ENCODE peak calls at places on chromosome 13, in five cellular contexts. G is lower leg skin, X is esophagus muscularis mucosa, Z is LNCaP clone FGC, M is ascending aorta. H is an unnamed sample.

GRCh38 chr13:32581177-32581786 is 5.0 kb upstream of the PDS5B start:
- DNase-seq in G (no peak), X (no peak), Z (no peak), M (no peak), H (no peak)

GRCh38 chr13:102597029-102598015 is 536 bp downstream of the TPP2 start:
- DNase-seq in G (peak), X (no peak), Z (no peak), M (no peak), H (peak)

GRCh38 chr13:93375491-93375890 is 148.9 kb downstream of the GPC6 start:
- DNase-seq in G (no peak), X (no peak), Z (peak), M (no peak), H (no peak)

GRCh38 chr13:41352935-41353801 is 42.1 kb downstream of the NAA16 start:
- DNase-seq in G (peak), X (no peak), Z (no peak), M (no peak), H (no peak)

GRCh38 chr13:100694722-100695644 is 20.4 kb upstream of the TMTC4 start:
- DNase-seq in G (no peak), X (no peak), Z (no peak), M (no peak), H (peak)

GRCh38 chr13:37106642-37107041 is 1.2 kb upstream of the CSNK1A1L start:
- DNase-seq in G (no peak), X (no peak), Z (no peak), M (no peak), H (no peak)

GRCh38 chr13:84917252-84917878 is 881.9 kb downstream of the SLITRK6 start:
- DNase-seq in G (no peak), X (no peak), Z (peak), M (no peak), H (no peak)

GRCh38 chr13:76380436-76381065 is 505.7 kb downstream of the KCTD12 start:
- DNase-seq in G (no peak), X (no peak), Z (no peak), M (no peak), H (no peak)

GRCh38 chr13:59744747-59745394 is 418.9 kb downstream of the DIAPH3 start:
- DNase-seq in G (no peak), X (no peak), Z (no peak), M (no peak), H (no peak)

GRCh38 chr13:50543767-50544166 is 299.7 kb downstream of the DLEU7 start:
- DNase-seq in G (no peak), X (no peak), Z (no peak), M (no peak), H (no peak)

GRCh38 chr13:98706446-98707110 is 45.9 kb downstream of the SLC15A1 start:
- DNase-seq in G (no peak), X (no peak), Z (peak), M (no peak), H (no peak)

GRCh38 chr13:101845501-101846012 is 393.1 kb downstream of the ITGBL1 start:
- DNase-seq in G (no peak), X (no peak), Z (no peak), M (no peak), H (no peak)

GRCh38 chr13:110136660-110137585 is 170.0 kb downstream of the COL4A1 start:
- DNase-seq in G (peak), X (peak), Z (no peak), M (no peak), H (no peak)

GRCh38 chr13:111505175-111505777 is 184.8 kb downstream of the TEX29 start:
- DNase-seq in G (no peak), X (no peak), Z (no peak), M (no peak), H (no peak)

GRCh38 chr13:110890279-110891150 is 24.4 kb downstream of the ANKRD10 start:
- DNase-seq in G (no peak), X (no peak), Z (no peak), M (no peak), H (no peak)

GRCh38 chr13:100811906-100812305 is 137.3 kb upstream of the TMTC4 start:
- DNase-seq in G (no peak), X (no peak), Z (no peak), M (no peak), H (no peak)

GRCh38 chr13:83286737-83287136 is 595.5 kb downstream of the SLITRK1 start:
- DNase-seq in G (no peak), X (no peak), Z (no peak), M (no peak), H (no peak)

GRCh38 chr13:109576331-109576813 is 210.0 kb downstream of the IRS2 start:
- DNase-seq in G (no peak), X (no peak), Z (peak), M (no peak), H (no peak)

GRCh38 chr13:95541911-95542484 is 10.5 kb upstream of the CLDN10 start:
- DNase-seq in G (no peak), X (no peak), Z (no peak), M (no peak), H (no peak)

GRCh38 chr13:82330499-82330898 is 1551.8 kb downstream of the SLITRK1 start:
- DNase-seq in G (no peak), X (no peak), Z (no peak), M (no peak), H (no peak)

GRCh38 chr13:23510979-23511735 is 59.1 kb upstream of the TNFRSF19 start:
- DNase-seq in G (no peak), X (no peak), Z (peak), M (no peak), H (peak)

GRCh38 chr13:111217661-111218060 is 102.6 kb downstream of the ARHGEF7 start:
- DNase-seq in G (no peak), X (no peak), Z (no peak), M (no peak), H (no peak)

GRCh38 chr13:114212096-114212495 is 22.6 kb upstream of the CDC16 start:
- DNase-seq in G (no peak), X (no peak), Z (no peak), M (no peak), H (no peak)

GRCh38 chr13:91922969-91923592 is 524.7 kb downstream of the GPC5 start:
- DNase-seq in G (no peak), X (no peak), Z (no peak), M (no peak), H (peak)

GRCh38 chr13:32530841-32531253 is 7.7 kb downstream of the N4BP2L2 start:
- DNase-seq in G (no peak), X (no peak), Z (no peak), M (no peak), H (no peak)

GRCh38 chr13:90415902-90416301 is 931.6 kb upstream of the MIR17HG start:
- DNase-seq in G (no peak), X (no peak), Z (no peak), M (no peak), H (no peak)

GRCh38 chr13:24271611-24272451 is 37.5 kb upstream of the C1QTNF9 start:
- DNase-seq in G (peak), X (peak), Z (peak), M (no peak), H (no peak)

GRCh38 chr13:33945477-33945876 is 127.5 kb downstream of the RFC3 start:
- DNase-seq in G (no peak), X (no peak), Z (no peak), M (no peak), H (no peak)

GRCh38 chr13:33855371-33855895 is 37.5 kb downstream of the RFC3 start:
- DNase-seq in G (no peak), X (no peak), Z (no peak), M (no peak), H (no peak)

DNA sequence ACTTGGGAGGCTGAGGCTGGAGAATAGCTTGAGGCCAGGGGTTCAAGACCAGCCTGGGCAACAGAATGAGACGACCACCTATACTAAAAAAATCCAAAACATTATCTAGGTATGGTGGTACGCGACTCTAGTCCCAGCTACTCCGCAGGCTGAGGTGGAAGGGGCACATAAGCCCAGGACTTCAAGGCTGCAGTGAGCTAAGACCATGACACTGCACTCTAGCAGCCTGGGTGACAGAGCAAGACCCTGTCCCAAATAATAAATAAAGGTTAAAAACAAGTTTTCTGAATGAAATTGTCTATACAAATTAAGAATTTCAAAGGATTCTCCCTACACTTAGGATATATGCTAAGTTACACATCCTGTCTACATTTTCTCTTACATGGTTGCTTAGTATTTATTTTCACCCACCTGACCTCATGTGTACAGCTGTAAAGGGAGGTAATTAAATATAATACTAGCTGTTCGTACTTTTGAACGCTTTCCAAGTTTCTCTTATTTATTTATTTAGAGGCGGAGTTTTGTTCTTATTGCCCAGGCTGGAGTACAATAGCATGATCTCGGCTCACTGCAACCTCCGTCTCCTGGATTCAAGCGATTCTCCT is 1.6 kb downstream of the SLC25A30 start:
- DNase-seq in G (no peak), X (no peak), Z (peak), M (no peak), H (no peak)
- H3K4me3 ChIP-seq in G (peak), X (peak), Z (peak), M (peak), H (no peak)

GRCh38 chr13:44816701-44817684 is 172.3 kb downstream of the NUFIP1 start:
- DNase-seq in G (no peak), X (no peak), Z (no peak), M (no peak), H (no peak)
- TF ChIP-seq CTCF in G (no peak), X (no peak), Z (no peak), M (no peak), H (no peak)

DNA sequence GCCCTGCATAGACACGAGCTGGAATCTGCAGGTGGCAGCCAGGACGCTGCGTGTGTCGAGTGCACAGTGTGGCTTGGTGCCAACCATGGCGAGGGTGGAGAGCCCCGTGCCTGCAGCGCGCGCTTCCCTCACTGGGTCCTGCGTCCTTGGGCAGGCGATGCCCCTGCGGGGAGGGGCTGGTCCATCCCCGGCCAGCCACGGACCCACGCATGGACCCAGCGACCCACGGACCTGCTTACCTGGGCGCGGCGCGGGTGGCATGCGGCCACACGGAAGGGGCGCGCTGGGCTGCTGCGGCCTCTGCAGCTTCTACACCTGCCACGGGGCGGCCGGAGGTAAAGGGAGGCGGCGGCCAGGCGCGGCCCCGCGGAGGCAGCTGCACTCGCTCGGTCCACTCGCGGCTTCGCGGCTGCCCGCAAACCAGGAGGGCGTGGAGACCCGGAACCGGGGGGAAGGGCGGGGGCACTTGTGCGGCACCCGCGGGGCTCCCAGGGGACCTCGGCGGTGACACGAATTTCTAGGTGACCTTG is 569 bp upstream of the MCF2L start:
- DNase-seq in G (no peak), X (no peak), Z (no peak), M (no peak), H (no peak)
- H3K4me3 ChIP-seq in G (peak), X (peak), Z (peak), M (peak), H (peak)

GRCh38 chr13:49436890-49437289 is 7.0 kb downstream of the CAB39L start:
- DNase-seq in G (peak), X (no peak), Z (no peak), M (no peak), H (peak)
- TF ChIP-seq CTCF in G (no peak), X (peak), Z (peak), M (peak), H (peak)

DNA sequence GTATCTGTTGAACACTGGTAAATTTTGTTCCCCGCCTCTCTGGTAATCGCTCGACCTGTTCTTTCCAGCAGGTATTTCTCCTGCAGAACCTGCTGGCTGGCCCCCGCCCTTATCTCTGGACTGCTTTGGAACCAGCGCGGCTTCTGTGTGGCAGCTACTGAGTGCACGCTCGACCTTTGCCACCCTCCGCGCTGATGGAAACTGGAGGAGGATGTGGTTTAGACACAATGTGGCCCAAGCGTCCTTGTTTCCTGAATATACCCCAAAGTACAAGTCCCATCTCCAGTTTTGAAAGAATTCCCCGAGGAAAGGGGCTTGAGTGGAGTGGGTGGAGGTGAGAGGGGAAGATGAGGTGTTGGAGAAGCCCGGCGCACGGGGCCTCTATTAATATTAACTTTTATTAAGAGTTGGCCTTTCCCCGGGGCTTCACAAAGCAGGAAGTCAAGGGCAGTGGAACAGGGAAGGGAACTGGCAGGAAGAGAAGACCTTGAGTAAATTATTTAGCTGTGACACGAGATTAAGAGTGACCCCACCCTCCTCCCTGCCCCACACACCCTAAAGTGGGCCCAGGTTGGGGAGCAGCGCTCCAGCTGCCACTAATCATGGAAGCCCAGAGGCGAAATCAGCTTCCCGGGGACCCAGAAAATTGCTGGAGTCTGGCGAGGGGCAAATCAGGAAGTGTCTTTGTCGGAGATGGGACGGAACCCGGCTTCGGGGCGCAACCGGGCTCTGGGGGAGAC is 16.0 kb downstream of the CDX2 start:
- DNase-seq in G (no peak), X (peak), Z (no peak), M (no peak), H (no peak)
- H3K4me3 ChIP-seq in G (peak), X (peak), Z (no peak), M (peak), H (peak)

H was measured in BE2C.